ENCODE peak calls at places on chromosomes 3 and 15, in five cellular contexts. U is HepG2, T is H1, L is K562, Z is HCT116. E is an unnamed sample.

GRCh38 chr3:26308454-26308853 is 314.1 kb upstream of the LRRC3B start:
- DNase-seq in L (no peak), T (no peak), U (no peak), Z (no peak), E (no peak)

GRCh38 chr3:4986611-4987373 is 7.6 kb downstream of the BHLHE40 start:
- DNase-seq in U (peak), L (peak), T (peak), Z (peak), E (no peak)

GRCh38 chr3:40185029-40185695 is 124.3 kb upstream of the EIF1B start:
- DNase-seq in T (no peak), Z (no peak), L (no peak), U (no peak), E (peak)

GRCh38 chr15:67715166-67715565 is 110.1 kb upstream of the SKOR1 start:
- DNase-seq in Z (no peak), L (no peak), U (no peak), T (no peak), E (no peak)

GRCh38 chr15:94236638-94237037 is 5.3 kb downstream of the MCTP2 start:
- DNase-seq in Z (no peak), T (no peak), U (no peak), L (no peak), E (no peak)

GRCh38 chr3:120160050-120160449 is 65.8 kb upstream of the GSK3B start:
- DNase-seq in Z (peak), L (no peak), T (no peak), U (no peak), E (no peak)

GRCh38 chr3:69948246-69948862 is 51.2 kb upstream of the SAMMSON start:
- DNase-seq in T (no peak), L (peak), Z (peak), U (peak), E (no peak)

GRCh38 chr3:143442761-143443477 is 323.3 kb downstream of the CHST2 start:
- DNase-seq in L (peak), Z (no peak), U (no peak), T (no peak), E (no peak)

GRCh38 chr3:31014317-31015040 is 120.0 kb upstream of the GADL1 start:
- DNase-seq in L (no peak), Z (no peak), T (no peak), U (no peak), E (no peak)

GRCh38 chr15:91043190-91043874 is 20.9 kb upstream of the VPS33B start:
- DNase-seq in T (no peak), Z (no peak), L (no peak), U (no peak), E (no peak)

GRCh38 chr15:38308242-38308641 is 55.6 kb downstream of the SPRED1 start:
- DNase-seq in Z (no peak), T (no peak), L (no peak), U (no peak), E (no peak)

GRCh38 chr15:59294574-59294960 is 78.1 kb downstream of the MYO1E start:
- DNase-seq in T (no peak), U (no peak), L (no peak), Z (no peak), E (no peak)

GRCh38 chr15:50940506-50940905 is 32.0 kb downstream of the AP4E1 start:
- DNase-seq in L (peak), T (no peak), U (peak), Z (no peak), E (no peak)

GRCh38 chr3:119690043-119690656 is 12.7 kb upstream of the CFAP91 start:
- DNase-seq in Z (no peak), T (no peak), U (peak), L (peak), E (no peak)

GRCh38 chr15:56759450-56759845 is 26.1 kb upstream of the ZNF280D start:
- DNase-seq in T (no peak), Z (no peak), L (no peak), U (no peak), E (no peak)
- TF ChIP-seq SRF in T (no peak), Z (no peak), L (no peak), U (no peak), E (no peak)

DNA sequence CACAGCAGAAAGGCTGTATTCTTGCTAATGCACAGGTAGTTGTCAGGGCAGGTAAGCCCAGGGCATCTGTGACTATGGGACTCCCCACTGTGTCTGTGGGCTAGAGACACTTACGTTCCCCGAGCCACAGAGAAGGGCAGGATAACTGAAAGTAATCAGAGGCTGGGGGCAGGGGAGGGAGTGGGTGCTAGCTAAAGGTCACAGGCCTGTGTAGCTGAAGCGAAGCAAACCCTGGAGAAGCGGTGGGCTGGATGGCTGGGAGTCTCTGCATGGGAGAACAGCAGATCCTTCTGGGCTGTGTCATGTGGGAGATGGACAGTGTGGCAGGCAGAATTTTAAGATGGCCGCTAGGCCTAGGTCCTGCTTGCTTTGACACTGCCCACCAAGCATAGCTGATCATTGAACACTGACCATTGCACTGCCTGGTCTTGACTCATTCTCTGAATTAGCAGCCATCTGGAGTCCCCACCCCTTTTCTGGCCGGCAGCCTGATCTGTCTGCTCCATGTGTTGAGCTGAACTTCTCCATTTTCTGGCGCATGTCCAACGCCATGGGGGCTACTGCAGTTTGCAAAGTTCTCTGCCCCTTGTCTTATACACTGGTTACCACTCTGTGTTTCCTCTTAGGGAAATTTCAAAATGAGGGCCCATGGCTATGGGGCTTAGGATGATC is 110.0 kb downstream of the DGKG start:
- DNase-seq in L (peak), Z (no peak), T (no peak), U (no peak), E (no peak)
- TF ChIP-seq SRF in L (no peak), Z (no peak), T (no peak), U (no peak), E (no peak)

GRCh38 chr15:40344217-40344616 is 3.5 kb upstream of the CCDC9B start:
- DNase-seq in T (no peak), L (no peak), U (no peak), Z (no peak), E (no peak)
- TF ChIP-seq SRF in T (no peak), L (no peak), U (no peak), Z (no peak), E (no peak)

GRCh38 chr15:66704019-66704782 is 2.2 kb downstream of the SMAD6 start:
- DNase-seq in T (no peak), U (no peak), L (no peak), Z (no peak), E (no peak)

GRCh38 chr15:66703540-66703941 is 1.5 kb downstream of the SMAD6 start:
- DNase-seq in Z (no peak), T (no peak), U (no peak), L (no peak), E (no peak)

GRCh38 chr15:66701422-66702034 is 508 bp upstream of the SMAD6 start:
- DNase-seq in L (no peak), Z (peak), U (peak), T (peak), E (no peak)

GRCh38 chr15:66702035-66702769 is at the start of gene SMAD6:
- DNase-seq in U (peak), T (peak), L (peak), Z (peak), E (no peak)

DNA sequence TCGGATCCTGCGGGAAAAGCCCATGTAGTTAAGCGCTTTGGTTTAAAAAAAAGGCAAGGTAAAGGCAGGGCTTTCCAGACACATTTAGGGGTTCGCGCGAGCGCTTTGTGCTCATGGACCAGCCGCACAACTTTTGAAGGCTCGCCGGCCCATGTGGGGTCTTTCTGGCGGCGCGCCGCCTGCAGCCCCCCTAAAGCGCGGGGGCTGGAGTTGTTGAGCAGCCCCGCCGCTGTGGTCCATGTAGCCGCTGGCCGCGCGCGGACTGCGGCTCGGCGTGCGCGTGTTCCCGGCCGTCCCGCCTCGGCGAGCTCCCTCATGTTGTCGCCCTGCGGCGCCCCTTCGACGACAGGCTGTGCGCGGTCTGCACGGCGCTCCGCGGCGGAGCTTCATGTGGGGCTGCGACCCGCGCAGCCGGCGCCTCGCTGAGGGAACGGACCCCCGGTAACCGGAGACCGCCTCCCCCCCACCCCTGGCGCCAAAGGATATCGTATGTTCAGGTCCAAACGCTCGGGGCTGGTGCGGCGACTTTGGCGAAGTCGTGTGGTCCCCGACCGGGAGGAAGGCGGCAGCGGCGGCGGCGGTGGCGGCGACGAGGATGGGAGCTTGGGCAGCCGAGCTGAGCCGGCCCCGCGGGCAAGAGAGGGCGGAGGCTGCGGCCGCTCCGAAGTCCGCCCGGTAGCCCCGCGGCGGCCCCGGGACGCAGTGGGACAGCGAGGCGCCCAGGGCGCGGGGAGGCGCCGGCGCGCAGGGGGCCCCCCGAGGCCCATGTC is 919 bp downstream of the SMAD6 start:
- DNase-seq in T (peak), L (no peak), Z (no peak), U (no peak), E (no peak)
- TF ChIP-seq SRF in T (no peak), L (no peak), Z (no peak), U (no peak), E (no peak)

GRCh38 chr15:62782896-62783295 is 259.7 kb upstream of the TPM1 start:
- DNase-seq in Z (no peak), T (no peak), U (no peak), L (no peak), E (no peak)
- TF ChIP-seq SRF in Z (no peak), T (no peak), U (no peak), L (no peak), E (no peak)

GRCh38 chr15:43198992-43199391 is 13.8 kb downstream of the CCNDBP1 start:
- DNase-seq in Z (no peak), U (no peak), L (no peak), T (no peak), E (no peak)

GRCh38 chr15:43196760-43197548 is 11.8 kb downstream of the CCNDBP1 start:
- DNase-seq in U (no peak), L (no peak), T (no peak), Z (no peak), E (no peak)

GRCh38 chr15:43204016-43204901 is 16.6 kb downstream of the EPB42 start:
- DNase-seq in L (peak), T (peak), Z (peak), U (peak), E (no peak)

GRCh38 chr15:43194775-43195174 is 9.6 kb downstream of the CCNDBP1 start:
- DNase-seq in U (no peak), Z (no peak), L (no peak), T (no peak), E (no peak)

GRCh38 chr15:43199945-43200488 is 14.8 kb downstream of the CCNDBP1 start:
- DNase-seq in L (no peak), U (no peak), T (no peak), Z (no peak), E (no peak)
- TF ChIP-seq SRF in L (no peak), U (no peak), T (no peak), Z (no peak), E (no peak)

GRCh38 chr15:34855397-34855796 is 60.0 kb upstream of the ACTC1 start:
- DNase-seq in Z (no peak), L (no peak), U (no peak), T (no peak), E (no peak)
- TF ChIP-seq SRF in Z (no peak), L (no peak), U (no peak), T (no peak), E (no peak)

E was measured in GM12878.